ENCODE peak calls at places on chromosomes 16 and 17, in five cellular contexts. B, A, N, V and F are unnamed samples.

GRCh38 chr17:35514561-35514960 is 22.9 kb downstream of the SLFN12L start:
- DNase-seq in A (no peak), N (no peak), V (no peak), B (no peak), F (no peak)

GRCh38 chr17:57940653-57941329 is 14.4 kb downstream of the CUEDC1 start:
- DNase-seq in N (no peak), A (no peak), B (peak; percentile 38), V (no peak), F (no peak)

GRCh38 chr17:74901353-74902145 is 8.1 kb upstream of the FADS6 start:
- DNase-seq in A (no peak), N (no peak), V (no peak), B (no peak), F (no peak)

GRCh38 chr16:53952215-53953208 is 248.6 kb downstream of the FTO start:
- DNase-seq in A (no peak), N (peak; percentile 20), B (no peak), V (no peak), F (no peak)

GRCh38 chr17:44601574-44602372 is 44.5 kb downstream of the FZD2 start:
- DNase-seq in B (no peak), A (no peak), V (no peak), N (no peak), F (no peak)

GRCh38 chr17:28715217-28715616 is 2.5 kb downstream of the RAB34 start:
- DNase-seq in A (no peak), V (no peak), B (no peak), N (no peak), F (no peak)

GRCh38 chr16:25064967-25065366 is 46.6 kb upstream of the LCMT1 start:
- DNase-seq in V (no peak), A (no peak), N (no peak), B (no peak), F (no peak)

GRCh38 chr17:73969956-73970355 is 233.5 kb upstream of the RPL38 start:
- DNase-seq in V (no peak), A (no peak), N (no peak), B (no peak), F (peak; percentile 50)

GRCh38 chr17:71703701-71704100 is 417.1 kb upstream of the SOX9 start:
- DNase-seq in B (no peak), N (no peak), V (no peak), A (no peak), F (no peak)